ENCODE peak calls at places on chromosome X, in six cellular contexts. B is HCT116, E is PC-3, X is GM23248, M is MM.1S, T is neural progenitor cell. P is an unnamed sample.

GRCh38 chrX:68433155-68433980 is at the start of gene OPHN1:
- DNase-seq in B (peak), E (peak), X (peak), M (no peak), T (peak), P (peak)

GRCh38 chrX:71227370-71228062 is 4.5 kb downstream of the GJB1 start:
- DNase-seq in B (no peak), E (no peak), X (no peak), M (no peak), T (no peak), P (no peak)

GRCh38 chrX:71976753-71977152 is 66.1 kb downstream of the NHSL2 start:
- DNase-seq in B (no peak), E (no peak), X (no peak), M (peak), T (no peak), P (no peak)

GRCh38 chrX:103584606-103585005 is 709 bp upstream of the TCEAL4 start:
- DNase-seq in B (no peak), E (peak), X (no peak), M (no peak), T (peak), P (peak)

GRCh38 chrX:13110427-13111324 is 66.3 kb upstream of the FAM9C start:
- DNase-seq in B (peak), E (peak), X (peak), M (no peak), T (no peak), P (peak)

GRCh38 chrX:12058087-12058486 is 80.2 kb upstream of the FRMPD4 start:
- DNase-seq in B (no peak), E (no peak), X (no peak), M (no peak), T (no peak), P (no peak)

GRCh38 chrX:96182366-96182765 is 502.3 kb upstream of the DIAPH2 start:
- DNase-seq in B (no peak), E (peak), X (peak), M (peak), T (peak), P (peak)

GRCh38 chrX:33923262-33923661 is 208.9 kb downstream of the FAM47A start:
- DNase-seq in B (no peak), E (no peak), X (no peak), M (no peak), T (no peak), P (no peak)

GRCh38 chrX:8738588-8739189 is 6.8 kb upstream of the ANOS1 start:
- DNase-seq in B (no peak), E (peak), X (peak), M (peak), T (peak), P (peak)

GRCh38 chrX:74449937-74450330 is 28.6 kb downstream of the SLC16A2 start:
- DNase-seq in B (no peak), E (peak), X (peak), M (no peak), T (no peak), P (no peak)

GRCh38 chrX:115494133-115494532 is 66.8 kb upstream of the PLS3 start:
- DNase-seq in B (no peak), E (peak), X (no peak), M (no peak), T (peak), P (no peak)

GRCh38 chrX:17441965-17442364 is 67.0 kb downstream of the NHS start:
- DNase-seq in B (no peak), E (peak), X (peak), M (no peak), T (no peak), P (no peak)

GRCh38 chrX:43868791-43869190 is 13.5 kb downstream of the MAOB start:
- DNase-seq in B (no peak), E (peak), X (no peak), M (no peak), T (no peak), P (peak)

GRCh38 chrX:39532761-39533160 is 565.0 kb downstream of the BCOR start:
- DNase-seq in B (no peak), E (no peak), X (no peak), M (no peak), T (no peak), P (no peak)

GRCh38 chrX:43540318-43540717 is 115.8 kb upstream of the MAOA start:
- DNase-seq in B (no peak), E (no peak), X (no peak), M (no peak), T (no peak), P (no peak)

GRCh38 chrX:38036471-38036870 is 30.1 kb downstream of the SYTL5 start:
- DNase-seq in B (no peak), E (no peak), X (peak), M (no peak), T (no peak), P (no peak)

GRCh38 chrX:48492293-48492910 is 16.4 kb upstream of the PORCN start:
- DNase-seq in B (no peak), E (peak), X (peak), M (no peak), T (no peak), P (no peak)

GRCh38 chrX:153608821-153609220 is 9.9 kb upstream of the CCNQ start:
- DNase-seq in B (no peak), E (no peak), X (peak), M (no peak), T (no peak), P (no peak)

GRCh38 chrX:57227691-57228090 is 58.8 kb upstream of the FAAH2 start:
- DNase-seq in B (no peak), E (peak), X (no peak), M (no peak), T (no peak), P (no peak)

DNA sequence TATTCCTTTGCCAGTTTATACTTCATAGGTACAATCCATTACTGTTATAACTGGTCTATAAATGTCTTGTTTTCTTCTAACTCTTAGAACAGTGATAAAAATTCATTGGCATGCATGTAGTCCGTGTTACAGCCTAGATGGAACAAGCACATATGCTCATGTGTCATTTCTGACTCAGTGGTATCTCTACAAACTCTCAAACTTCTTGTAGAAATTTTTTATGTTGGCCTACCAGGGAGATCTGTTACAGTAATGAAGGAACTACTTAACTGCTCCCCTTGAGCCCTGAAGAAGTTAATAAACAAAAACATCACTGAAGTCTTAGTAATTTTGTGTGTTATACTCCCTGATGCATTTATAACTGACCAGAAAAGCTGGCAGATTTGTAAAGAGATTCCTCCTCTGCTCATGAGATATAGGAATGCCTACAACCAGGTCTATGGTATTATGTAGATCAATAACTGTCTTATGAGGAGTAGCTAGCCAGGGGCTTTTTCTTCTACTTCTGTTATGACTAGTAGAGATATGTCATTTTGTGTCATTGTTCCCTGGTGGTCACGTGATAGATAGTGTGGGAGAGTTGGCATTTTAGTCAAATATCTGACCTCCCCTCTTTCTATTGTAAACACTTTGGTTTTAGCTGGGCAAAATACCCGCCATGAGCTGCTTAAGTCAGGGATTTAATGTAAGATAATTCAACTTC is 53.7 kb upstream of the FAAH2 start:
- DNase-seq in B (no peak), E (no peak), X (no peak), M (no peak), T (no peak), P (no peak)
- TF ChIP-seq EZH2phosphoT487 in B (no peak), E (no peak), X (no peak), M (no peak), T (no peak), P (no peak)

GRCh38 chrX:129531132-129531531 is 7.8 kb upstream of the SMARCA1 start:
- DNase-seq in B (no peak), E (no peak), X (no peak), M (no peak), T (no peak), P (no peak)

GRCh38 chrX:129525162-129525561 is 1.9 kb upstream of the SMARCA1 start:
- DNase-seq in B (no peak), E (peak), X (no peak), M (no peak), T (no peak), P (no peak)

GRCh38 chrX:129530410-129530809 is 7.1 kb upstream of the SMARCA1 start:
- DNase-seq in B (no peak), E (no peak), X (no peak), M (no peak), T (no peak), P (no peak)

GRCh38 chrX:129534816-129535578 is 5.1 kb upstream of the OCRL start:
- DNase-seq in B (no peak), E (peak), X (peak), M (no peak), T (no peak), P (no peak)

DNA sequence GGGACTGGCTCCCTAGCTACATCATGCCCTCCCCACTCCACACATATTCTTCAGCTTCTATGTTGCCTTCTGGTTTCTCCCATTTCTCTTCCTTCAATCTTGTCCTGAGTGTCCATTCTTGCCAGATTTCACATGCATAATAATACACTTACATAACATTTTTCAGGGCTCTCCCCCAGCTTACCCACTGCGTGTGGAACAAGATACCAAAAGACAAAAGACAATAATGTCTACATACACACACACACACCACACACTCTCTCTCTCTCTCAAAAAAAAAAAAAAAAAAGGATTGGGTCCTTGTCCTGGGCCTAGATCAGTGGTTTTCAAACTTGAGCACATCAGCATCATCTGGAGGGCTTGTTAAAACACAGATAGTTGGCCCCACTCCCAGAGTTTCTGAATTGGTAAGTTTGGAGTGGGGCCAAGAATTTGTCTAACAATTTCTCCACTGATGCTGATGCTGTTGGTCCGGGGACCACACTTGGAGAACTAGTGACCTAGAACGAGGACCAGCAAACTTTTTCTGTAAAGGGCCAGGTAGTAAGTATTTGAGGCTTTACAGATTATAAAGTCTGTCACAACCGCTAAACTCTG is 6.5 kb upstream of the SMARCA1 start:
- DNase-seq in B (no peak), E (peak), X (peak), M (no peak), T (no peak), P (peak)
- TF ChIP-seq EZH2phosphoT487 in B (no peak), E (no peak), X (no peak), M (no peak), T (no peak), P (no peak)

GRCh38 chrX:123157586-123157985 is 26.5 kb upstream of the GRIA3 start:
- DNase-seq in B (no peak), E (no peak), X (peak), M (no peak), T (no peak), P (no peak)
- TF ChIP-seq EZH2phosphoT487 in B (no peak), E (no peak), X (no peak), M (no peak), T (no peak), P (no peak)

DNA sequence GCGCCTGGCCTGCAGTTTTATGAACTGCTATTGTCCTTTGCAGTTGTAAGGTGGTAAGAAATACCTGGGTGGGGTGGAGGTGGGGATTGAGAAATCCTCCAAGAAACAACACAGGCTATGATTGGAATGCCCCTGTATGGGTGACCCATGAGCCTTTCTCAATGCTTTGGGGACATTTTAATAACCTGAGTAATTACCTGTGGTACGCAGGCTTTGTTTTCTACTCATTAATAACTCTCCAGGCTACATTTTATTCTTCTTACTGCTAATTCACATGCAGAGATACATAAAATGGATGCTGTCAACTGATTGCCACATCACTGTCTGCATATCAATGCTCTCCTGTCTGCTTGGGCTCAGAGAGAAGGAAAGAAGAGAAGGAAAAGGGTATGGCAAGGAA is 41.8 kb downstream of the PHEX start:
- DNase-seq in B (no peak), E (no peak), X (no peak), M (no peak), T (no peak), P (no peak)
- TF ChIP-seq EZH2phosphoT487 in B (no peak), E (no peak), X (no peak), M (no peak), T (no peak), P (no peak)

DNA sequence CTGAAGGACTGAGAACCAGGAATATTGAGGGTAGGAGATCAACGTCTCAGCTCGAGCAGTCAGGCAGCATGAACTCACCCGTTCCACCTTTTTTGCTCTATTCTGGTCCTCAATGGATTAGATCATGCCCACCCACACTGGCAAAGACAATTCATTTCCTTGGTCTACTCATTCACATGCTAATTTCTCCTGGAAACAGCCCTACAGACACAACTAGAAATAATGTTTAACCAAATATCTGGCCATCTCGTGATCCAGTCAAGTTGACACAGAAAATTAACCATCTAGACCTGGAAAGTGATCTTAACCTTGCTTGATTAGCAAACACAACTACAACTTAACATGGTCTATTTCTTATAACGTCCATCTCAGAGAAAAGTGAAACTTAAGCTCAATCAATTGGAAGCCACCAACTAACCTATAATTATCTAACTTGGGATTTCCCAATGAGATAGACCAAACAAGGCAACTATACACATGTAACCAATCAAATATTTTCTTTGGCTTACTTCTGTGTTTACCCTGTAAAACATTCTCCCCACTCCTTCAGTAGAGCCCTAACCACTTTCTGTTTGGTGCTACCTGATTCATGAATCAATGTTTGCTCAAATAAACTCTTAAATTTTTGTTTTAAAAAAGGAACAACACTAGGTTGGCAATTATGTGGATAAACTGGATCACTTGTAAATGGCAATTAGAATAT is 69.7 kb upstream of the MAMLD1 start:
- DNase-seq in B (no peak), E (peak), X (no peak), M (no peak), T (no peak), P (no peak)
- TF ChIP-seq EZH2phosphoT487 in B (no peak), E (no peak), X (no peak), M (no peak), T (no peak), P (no peak)

GRCh38 chrX:28843817-28844216 is 256.6 kb downstream of the IL1RAPL1 start:
- DNase-seq in B (no peak), E (no peak), X (no peak), M (no peak), T (no peak), P (no peak)

GRCh38 chrX:28850955-28851354 is 263.7 kb downstream of the IL1RAPL1 start:
- DNase-seq in B (no peak), E (no peak), X (no peak), M (no peak), T (peak), P (no peak)

GRCh38 chrX:28851871-28852270 is 264.6 kb downstream of the IL1RAPL1 start:
- DNase-seq in B (no peak), E (no peak), X (no peak), M (no peak), T (no peak), P (no peak)

GRCh38 chrX:28848707-28849106 is 261.5 kb downstream of the IL1RAPL1 start:
- DNase-seq in B (no peak), E (no peak), X (no peak), M (no peak), T (no peak), P (no peak)

GRCh38 chrX:28847423-28847822 is 260.2 kb downstream of the IL1RAPL1 start:
- DNase-seq in B (peak), E (peak), X (no peak), M (no peak), T (no peak), P (no peak)
- TF ChIP-seq EZH2phosphoT487 in B (no peak), E (no peak), X (no peak), M (no peak), T (no peak), P (no peak)

GRCh38 chrX:2654436-2655340 is 36.4 kb upstream of the CD99 start:
- DNase-seq in B (no peak), E (no peak), X (no peak), M (no peak), T (no peak), P (no peak)

GRCh38 chrX:2657532-2657931 is 33.6 kb upstream of the CD99 start:
- DNase-seq in B (no peak), E (no peak), X (no peak), M (no peak), T (no peak), P (no peak)

GRCh38 chrX:2662586-2662985 is 28.5 kb upstream of the CD99 start:
- DNase-seq in B (no peak), E (no peak), X (no peak), M (no peak), T (no peak), P (no peak)

GRCh38 chrX:2656243-2656836 is 34.8 kb upstream of the CD99 start:
- DNase-seq in B (no peak), E (no peak), X (no peak), M (no peak), T (no peak), P (no peak)

GRCh38 chrX:2658585-2659292 is 32.4 kb upstream of the CD99 start:
- DNase-seq in B (no peak), E (no peak), X (no peak), M (no peak), T (no peak), P (no peak)
- TF ChIP-seq EZH2phosphoT487 in B (no peak), E (no peak), X (no peak), M (no peak), T (no peak), P (no peak)

DNA sequence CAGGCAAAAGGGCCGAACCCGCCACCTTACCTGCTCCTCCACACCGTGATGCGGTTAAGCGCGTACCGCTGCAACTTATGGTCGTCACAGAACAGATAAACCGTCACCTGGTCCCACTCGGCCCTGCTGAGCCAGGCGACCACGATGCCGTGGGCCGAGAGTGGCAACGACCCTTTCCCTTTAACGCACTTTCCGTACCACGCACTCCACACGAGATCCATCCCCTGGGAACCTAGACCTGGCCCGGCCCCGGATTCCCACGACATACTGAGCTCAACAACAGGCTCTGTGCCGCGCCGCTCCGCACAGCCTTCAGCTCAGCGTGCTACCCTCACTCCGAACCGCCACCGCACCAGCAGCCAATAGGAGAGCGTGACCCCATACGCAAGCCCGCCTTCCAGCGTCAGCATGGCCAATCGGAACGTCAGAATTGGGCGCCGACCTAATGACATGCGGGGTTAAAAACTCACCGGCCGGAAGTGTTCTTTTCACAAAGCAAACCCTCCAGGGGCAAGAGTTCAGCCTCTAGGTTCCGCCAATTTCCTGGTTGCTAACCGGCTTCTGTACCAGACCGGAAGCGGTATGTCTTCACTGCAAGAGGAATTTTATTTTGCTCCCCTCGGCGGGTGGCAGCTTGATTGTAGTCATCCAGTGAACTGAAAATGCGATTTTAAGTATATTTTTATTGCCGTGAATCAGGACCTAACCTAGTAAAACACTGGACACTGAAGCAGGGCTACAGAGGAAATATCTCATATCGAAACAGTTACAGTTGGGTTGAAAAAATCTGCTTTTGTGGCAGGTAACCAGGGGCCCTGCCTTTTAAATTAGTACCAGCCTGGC is at the start of gene LAS1L:
- DNase-seq in B (peak), E (peak), X (peak), M (peak), T (peak), P (peak)
- TF ChIP-seq EZH2phosphoT487 in B (no peak), E (no peak), X (no peak), M (no peak), T (no peak), P (no peak)

GRCh38 chrX:46547857-46548256 is 2.6 kb upstream of the ZNF674 start:
- DNase-seq in B (peak), E (peak), X (peak), M (no peak), T (no peak), P (no peak)

GRCh38 chrX:46549914-46550313 is 4.7 kb upstream of the ZNF674 start:
- DNase-seq in B (no peak), E (no peak), X (no peak), M (no peak), T (no peak), P (no peak)

GRCh38 chrX:46543441-46543840 is 1.8 kb downstream of the ZNF674 start:
- DNase-seq in B (no peak), E (no peak), X (no peak), M (no peak), T (no peak), P (no peak)

GRCh38 chrX:46545111-46546005 is at the start of gene ZNF674:
- DNase-seq in B (peak), E (peak), X (peak), M (peak), T (peak), P (peak)
- TF ChIP-seq EZH2phosphoT487 in B (no peak), E (no peak), X (no peak), M (no peak), T (no peak), P (no peak)